ENCODE peak calls at places on chromosome 10, in four cellular contexts. A is adipocyte, U is IMR-90, Z is A673. R is an unnamed sample. For H3K27me3 and H3K9me3, the result is how much of the 10 kb centered on the place peaks cover.

GRCh38 chr10:36358736-36359135 is 716.6 kb upstream of the FZD8 start:
- DNase-seq in Z (no peak), U (peak), A (no peak), R (no peak)

GRCh38 chr10:59880976-59881510 is 25.3 kb downstream of the CCDC6 start:
- DNase-seq in A (no peak), Z (no peak), U (no peak), R (no peak)

GRCh38 chr10:84256510-84257342 is 11.9 kb downstream of the RGR start:
- DNase-seq in A (peak), Z (peak), U (peak), R (peak)

GRCh38 chr10:70753841-70754621 is 31.1 kb downstream of the TBATA start:
- DNase-seq in Z (no peak), A (peak), U (peak), R (no peak)

GRCh38 chr10:131681122-131681521 is 219.7 kb upstream of the PPP2R2D start:
- DNase-seq in A (no peak), U (no peak), Z (no peak), R (no peak)

GRCh38 chr10:128035557-128035973 is 90.7 kb downstream of the MKI67 start:
- DNase-seq in A (peak), U (no peak), Z (peak), R (peak)

GRCh38 chr10:110286841-110287240 is 17.9 kb downstream of the SMNDC1 start:
- DNase-seq in Z (no peak), U (peak), A (no peak), R (no peak)

GRCh38 chr10:69130251-69130650 is 6.3 kb downstream of the VPS26A start:
- DNase-seq in A (peak), U (peak), Z (no peak), R (no peak)

GRCh38 chr10:28248092-28248491 is 54.8 kb downstream of the MPP7 start:
- DNase-seq in U (peak), Z (no peak), A (peak), R (no peak)

GRCh38 chr10:89250814-89251416 is 660 bp downstream of the LIPA start:
- DNase-seq in U (no peak), Z (peak), A (no peak), R (no peak)

GRCh38 chr10:75451927-75452326 is 20.5 kb downstream of the LRMDA start:
- DNase-seq in U (no peak), Z (no peak), A (no peak), R (no peak)
- H3K4me3 ChIP-seq in U (no peak), Z (no peak), A (no peak), R (no peak)

GRCh38 chr10:101284171-101285092 is 55.2 kb upstream of the LBX1 start:
- DNase-seq in A (no peak), Z (no peak), U (no peak), R (no peak)

GRCh38 chr10:101283762-101284161 is 54.5 kb upstream of the LBX1 start:
- DNase-seq in U (no peak), Z (no peak), A (no peak), R (no peak)

GRCh38 chr10:101286248-101287046 is 57.2 kb upstream of the LBX1 start:
- DNase-seq in Z (no peak), A (no peak), U (no peak), R (no peak)

GRCh38 chr10:101285519-101286070 is 56.3 kb upstream of the LBX1 start:
- DNase-seq in Z (no peak), U (no peak), A (no peak), R (no peak)

DNA sequence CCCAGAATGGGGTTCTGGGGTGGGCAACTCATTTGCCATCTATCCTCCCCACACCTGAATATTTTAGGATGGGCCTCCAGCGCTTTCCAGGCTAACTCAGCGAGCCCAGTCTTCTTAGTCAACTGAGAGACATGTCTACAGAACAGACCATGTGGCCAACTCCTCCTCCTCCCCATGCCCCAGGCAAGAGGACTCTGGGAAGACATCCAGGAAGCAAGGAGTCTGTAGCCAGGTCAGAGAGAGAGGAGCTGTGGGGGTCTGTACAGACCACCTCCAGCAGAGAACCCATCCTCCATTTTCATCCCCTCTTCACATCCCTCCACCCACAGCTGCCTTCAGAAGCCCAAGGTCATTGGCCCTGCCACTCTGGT is 55.8 kb upstream of the LBX1 start:
- DNase-seq in A (no peak), Z (no peak), U (no peak), R (no peak)
- H3K27me3 ChIP-seq in A (half or more), Z (under half), U (half or more), R (under half)

DNA sequence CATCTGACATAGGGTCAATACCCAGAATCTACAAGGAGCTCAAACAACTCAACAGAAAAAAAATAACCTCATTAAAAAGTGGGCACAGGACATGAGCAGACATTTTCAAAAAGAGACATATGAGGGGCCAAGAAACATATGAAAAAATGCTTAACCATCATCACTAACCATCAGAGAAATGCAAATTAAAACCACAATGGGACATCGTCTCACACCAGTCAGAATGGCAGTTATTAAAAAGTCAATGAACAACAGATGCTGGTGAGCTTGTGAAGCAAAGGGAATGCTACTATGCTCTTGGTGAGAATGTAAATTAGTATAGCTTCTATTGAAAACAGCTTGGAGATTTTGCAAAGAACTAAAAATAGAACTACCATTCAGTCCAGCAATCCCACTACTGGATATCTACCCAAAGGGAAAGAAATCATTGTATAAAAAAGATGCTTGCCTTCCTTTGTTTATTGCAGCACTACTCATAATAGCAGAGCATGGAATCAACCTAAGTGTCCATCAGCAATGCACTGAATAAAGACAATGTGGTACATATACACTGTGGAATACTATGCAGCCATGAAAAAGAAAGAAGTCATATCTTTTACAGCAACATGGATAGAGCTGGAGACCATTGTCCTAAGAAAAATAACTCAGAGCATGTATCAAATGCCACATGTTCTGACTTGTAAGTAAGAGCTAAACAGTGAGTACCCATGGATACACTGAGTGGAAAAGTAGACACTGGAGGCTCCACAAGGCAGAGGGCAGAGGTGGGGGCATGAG is 139.8 kb downstream of the ADARB2 start:
- DNase-seq in A (no peak), U (no peak), Z (no peak), R (no peak)
- H3K9me3 ChIP-seq in A (under half), U (under half), Z (under half), R (under half)

GRCh38 chr10:87532696-87533095 is 28.0 kb downstream of the MINPP1 start:
- DNase-seq in Z (no peak), A (no peak), U (no peak), R (no peak)
- H3K4me3 ChIP-seq in Z (no peak), A (no peak), U (no peak), R (no peak)